ENCODE peak calls at places on chromosomes 4 and X, in five cellular contexts. One of them, this sample, is unnamed.

GRCh38 chr4:21529214-21529613 is 419.4 kb downstream of the KCNIP4 start:
- DNase-seq in CD8-positive, alpha-beta T cell: no peak
- DNase-seq in tibial artery: no peak
- DNase-seq in kidney epithelial cell: no peak
- DNase-seq in left lung: no peak
- DNase-seq in this sample: no peak

GRCh38 chrX:87006561-87006960 is 511.0 kb upstream of the KLHL4 start:
- DNase-seq in CD8-positive, alpha-beta T cell: no peak
- DNase-seq in tibial artery: no peak
- DNase-seq in kidney epithelial cell: no peak
- DNase-seq in left lung: no peak
- DNase-seq in this sample: no peak

GRCh38 chr4:66923081-66923865 is 622.0 kb downstream of the CENPC start:
- DNase-seq in CD8-positive, alpha-beta T cell: no peak
- DNase-seq in tibial artery: no peak
- DNase-seq in kidney epithelial cell: no peak
- DNase-seq in left lung: no peak
- DNase-seq in this sample: no peak

GRCh38 chr4:14695411-14695810 is 306.9 kb upstream of the CPEB2 start:
- DNase-seq in CD8-positive, alpha-beta T cell: no peak
- DNase-seq in tibial artery: no peak
- DNase-seq in kidney epithelial cell: no peak
- DNase-seq in left lung: no peak
- DNase-seq in this sample: no peak

GRCh38 chrX:136752796-136753195 is 27.9 kb downstream of the ARHGEF6 start:
- DNase-seq in CD8-positive, alpha-beta T cell: no peak
- DNase-seq in tibial artery: peak
- DNase-seq in kidney epithelial cell: no peak
- DNase-seq in left lung: no peak
- DNase-seq in this sample: peak

GRCh38 chrX:118219866-118220265 is 103.3 kb upstream of the KLHL13 start:
- DNase-seq in CD8-positive, alpha-beta T cell: no peak
- DNase-seq in tibial artery: no peak
- DNase-seq in kidney epithelial cell: no peak
- DNase-seq in left lung: no peak
- DNase-seq in this sample: no peak

GRCh38 chr4:8403173-8403753 is 37.3 kb downstream of the ACOX3 start:
- DNase-seq in CD8-positive, alpha-beta T cell: peak
- DNase-seq in tibial artery: peak
- DNase-seq in kidney epithelial cell: no peak
- DNase-seq in left lung: peak
- DNase-seq in this sample: no peak

GRCh38 chrX:101617211-101618191 is at the start of gene ARMCX6:
- DNase-seq in CD8-positive, alpha-beta T cell: peak
- DNase-seq in tibial artery: peak
- DNase-seq in kidney epithelial cell: no peak
- DNase-seq in left lung: peak
- DNase-seq in this sample: no peak

GRCh38 chr4:51842167-51842553 is 793 bp upstream of the DCUN1D4 start:
- DNase-seq in CD8-positive, alpha-beta T cell: no peak
- DNase-seq in tibial artery: peak
- DNase-seq in kidney epithelial cell: no peak
- DNase-seq in left lung: no peak
- DNase-seq in this sample: no peak

GRCh38 chr4:184362338-184362737 is 112.0 kb downstream of the IRF2 start:
- DNase-seq in CD8-positive, alpha-beta T cell: no peak
- DNase-seq in tibial artery: no peak
- DNase-seq in kidney epithelial cell: no peak
- DNase-seq in left lung: no peak
- DNase-seq in this sample: no peak

GRCh38 chr4:129899849-129900248 is 803.9 kb downstream of the C4orf33 start:
- DNase-seq in CD8-positive, alpha-beta T cell: no peak
- DNase-seq in tibial artery: no peak
- DNase-seq in kidney epithelial cell: no peak
- DNase-seq in left lung: no peak
- DNase-seq in this sample: no peak

GRCh38 chrX:7546551-7547080 is 296.4 kb upstream of the VCX start:
- DNase-seq in CD8-positive, alpha-beta T cell: no peak
- DNase-seq in tibial artery: no peak
- DNase-seq in kidney epithelial cell: no peak
- DNase-seq in left lung: no peak
- DNase-seq in this sample: no peak

GRCh38 chr4:147481577-147482109 is 746 bp downstream of the EDNRA start:
- DNase-seq in CD8-positive, alpha-beta T cell: no peak
- DNase-seq in tibial artery: no peak
- DNase-seq in kidney epithelial cell: no peak
- DNase-seq in left lung: no peak
- DNase-seq in this sample: no peak

GRCh38 chrX:49153467-49153866 is 9.1 kb upstream of the MAGIX start:
- DNase-seq in CD8-positive, alpha-beta T cell: no peak
- DNase-seq in tibial artery: no peak
- DNase-seq in kidney epithelial cell: no peak
- DNase-seq in left lung: no peak
- DNase-seq in this sample: no peak

GRCh38 chr4:125105561-125105960 is 209.2 kb upstream of the FAT4 start:
- DNase-seq in CD8-positive, alpha-beta T cell: no peak
- DNase-seq in tibial artery: no peak
- DNase-seq in kidney epithelial cell: no peak
- DNase-seq in left lung: no peak
- DNase-seq in this sample: no peak

GRCh38 chr4:5511791-5512190 is 196.6 kb downstream of the EVC2 start:
- DNase-seq in CD8-positive, alpha-beta T cell: no peak
- DNase-seq in tibial artery: no peak
- DNase-seq in kidney epithelial cell: no peak
- DNase-seq in left lung: no peak
- DNase-seq in this sample: no peak

GRCh38 chr4:7422898-7423180 is 11.9 kb downstream of the PSAPL1 start:
- DNase-seq in CD8-positive, alpha-beta T cell: no peak
- DNase-seq in tibial artery: peak
- DNase-seq in kidney epithelial cell: no peak
- DNase-seq in left lung: peak
- DNase-seq in this sample: no peak

GRCh38 chr4:77881460-77882295 is 19.0 kb downstream of the MRPL1 start:
- DNase-seq in CD8-positive, alpha-beta T cell: no peak
- DNase-seq in tibial artery: no peak
- DNase-seq in kidney epithelial cell: no peak
- DNase-seq in left lung: no peak
- DNase-seq in this sample: no peak

GRCh38 chr4:77878176-77878575 is 15.5 kb downstream of the MRPL1 start:
- DNase-seq in CD8-positive, alpha-beta T cell: no peak
- DNase-seq in tibial artery: no peak
- DNase-seq in kidney epithelial cell: no peak
- DNase-seq in left lung: no peak
- DNase-seq in this sample: no peak

GRCh38 chr4:77877771-77878170 is 15.1 kb downstream of the MRPL1 start:
- DNase-seq in CD8-positive, alpha-beta T cell: no peak
- DNase-seq in tibial artery: no peak
- DNase-seq in kidney epithelial cell: no peak
- DNase-seq in left lung: no peak
- DNase-seq in this sample: no peak

GRCh38 chr4:77877167-77877566 is 14.5 kb downstream of the MRPL1 start:
- DNase-seq in CD8-positive, alpha-beta T cell: no peak
- DNase-seq in tibial artery: no peak
- DNase-seq in kidney epithelial cell: no peak
- DNase-seq in left lung: no peak
- DNase-seq in this sample: no peak

DNA sequence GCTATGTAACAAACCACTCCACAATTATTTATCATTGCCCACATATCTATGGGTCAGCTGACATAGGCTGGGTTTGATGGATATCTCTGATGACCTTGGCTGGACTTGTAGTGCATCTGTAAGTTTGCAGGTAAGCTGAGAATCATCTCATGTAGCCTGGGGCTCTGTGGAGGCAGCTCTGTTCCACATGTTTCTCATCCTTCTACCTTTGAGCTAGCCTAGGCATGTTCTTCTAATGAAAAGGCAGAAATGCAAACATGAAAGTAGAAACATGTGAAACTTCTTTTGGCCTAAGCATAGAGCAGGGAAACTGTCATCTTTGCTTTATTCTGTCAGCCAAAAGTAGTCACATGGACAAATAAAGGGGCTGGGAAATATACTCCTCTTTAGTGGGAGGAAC is 18.2 kb downstream of the MRPL1 start:
- DNase-seq in CD8-positive, alpha-beta T cell: no peak
- DNase-seq in tibial artery: no peak
- DNase-seq in kidney epithelial cell: no peak
- DNase-seq in left lung: no peak
- DNase-seq in this sample: no peak
- H3K4me3 ChIP-seq in CD8-positive, alpha-beta T cell: no peak
- H3K4me3 ChIP-seq in tibial artery: no peak
- H3K4me3 ChIP-seq in kidney epithelial cell: no peak
- H3K4me3 ChIP-seq in left lung: no peak
- H3K4me3 ChIP-seq in this sample: no peak

GRCh38 chr4:34720563-34720962 is 1523.8 kb downstream of the ARAP2 start:
- DNase-seq in CD8-positive, alpha-beta T cell: no peak
- DNase-seq in tibial artery: no peak
- DNase-seq in kidney epithelial cell: peak
- DNase-seq in left lung: no peak
- DNase-seq in this sample: no peak
- TF ChIP-seq CTCF in CD8-positive, alpha-beta T cell: no peak
- TF ChIP-seq CTCF in tibial artery: no peak
- TF ChIP-seq CTCF in kidney epithelial cell: peak
- TF ChIP-seq CTCF in left lung: peak
- TF ChIP-seq CTCF in this sample: peak

GRCh38 chr4:68404153-68404552 is 43.1 kb upstream of the TMPRSS11E start:
- DNase-seq in CD8-positive, alpha-beta T cell: no peak
- DNase-seq in tibial artery: no peak
- DNase-seq in kidney epithelial cell: no peak
- DNase-seq in left lung: no peak
- DNase-seq in this sample: no peak
- H3K4me3 ChIP-seq in CD8-positive, alpha-beta T cell: no peak
- H3K4me3 ChIP-seq in tibial artery: no peak
- H3K4me3 ChIP-seq in kidney epithelial cell: no peak
- H3K4me3 ChIP-seq in left lung: no peak
- H3K4me3 ChIP-seq in this sample: no peak

GRCh38 chr4:82382756-82383155 is 9.0 kb upstream of the HNRNPD start:
- DNase-seq in CD8-positive, alpha-beta T cell: no peak
- DNase-seq in tibial artery: no peak
- DNase-seq in kidney epithelial cell: no peak
- DNase-seq in left lung: no peak
- DNase-seq in this sample: no peak

GRCh38 chr4:82388405-82388804 is 14.6 kb upstream of the HNRNPD start:
- DNase-seq in CD8-positive, alpha-beta T cell: no peak
- DNase-seq in tibial artery: no peak
- DNase-seq in kidney epithelial cell: no peak
- DNase-seq in left lung: no peak
- DNase-seq in this sample: no peak
- TF ChIP-seq CTCF in CD8-positive, alpha-beta T cell: no peak
- TF ChIP-seq CTCF in tibial artery: no peak
- TF ChIP-seq CTCF in kidney epithelial cell: no peak
- TF ChIP-seq CTCF in left lung: no peak
- TF ChIP-seq CTCF in this sample: no peak

DNA sequence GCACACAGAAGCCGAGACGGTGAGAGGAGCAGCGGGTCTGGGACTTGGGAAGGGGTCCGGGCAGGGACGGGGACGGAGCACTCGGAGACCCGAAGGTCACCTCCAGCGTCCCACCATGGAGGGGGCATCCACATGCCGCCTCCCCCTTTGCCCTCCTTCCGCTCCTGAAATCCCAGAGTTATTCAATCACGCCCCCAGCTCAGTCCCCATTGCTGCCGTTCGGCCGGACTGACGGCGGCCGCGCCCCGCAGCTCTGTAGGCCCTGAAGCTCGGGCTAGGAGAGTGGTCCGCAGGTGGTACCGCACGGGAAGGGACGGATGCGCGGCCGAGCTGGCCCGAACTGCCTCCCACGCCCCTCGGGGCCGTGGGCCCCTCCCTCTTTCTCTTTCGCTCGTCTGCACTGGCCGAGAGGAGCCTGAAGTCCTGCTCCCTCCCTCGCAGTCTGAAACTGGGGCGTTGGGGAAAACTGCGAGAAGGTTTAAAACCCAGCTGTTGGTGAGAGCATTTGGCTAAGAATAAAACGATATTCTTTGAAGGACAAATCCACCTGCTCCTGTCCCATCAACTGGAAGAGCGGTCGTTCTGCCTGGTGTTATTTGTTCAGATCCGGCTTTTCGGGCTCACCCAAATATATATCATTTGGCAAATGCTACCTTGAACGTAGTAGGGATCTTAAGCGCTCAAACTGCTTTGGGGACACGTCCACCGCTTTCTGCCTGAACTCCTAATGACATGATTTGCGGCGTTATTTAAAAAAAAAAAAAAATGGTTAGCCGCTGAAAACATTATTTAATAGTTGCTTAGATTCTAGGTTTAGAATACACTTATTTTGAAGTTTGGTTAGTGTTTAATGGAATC is 719 bp downstream of the USO1 start:
- DNase-seq in CD8-positive, alpha-beta T cell: peak
- DNase-seq in tibial artery: peak
- DNase-seq in kidney epithelial cell: no peak
- DNase-seq in left lung: peak
- DNase-seq in this sample: peak
- H3K4me3 ChIP-seq in CD8-positive, alpha-beta T cell: peak
- H3K4me3 ChIP-seq in tibial artery: peak
- H3K4me3 ChIP-seq in kidney epithelial cell: peak
- H3K4me3 ChIP-seq in left lung: peak
- H3K4me3 ChIP-seq in this sample: peak

DNA sequence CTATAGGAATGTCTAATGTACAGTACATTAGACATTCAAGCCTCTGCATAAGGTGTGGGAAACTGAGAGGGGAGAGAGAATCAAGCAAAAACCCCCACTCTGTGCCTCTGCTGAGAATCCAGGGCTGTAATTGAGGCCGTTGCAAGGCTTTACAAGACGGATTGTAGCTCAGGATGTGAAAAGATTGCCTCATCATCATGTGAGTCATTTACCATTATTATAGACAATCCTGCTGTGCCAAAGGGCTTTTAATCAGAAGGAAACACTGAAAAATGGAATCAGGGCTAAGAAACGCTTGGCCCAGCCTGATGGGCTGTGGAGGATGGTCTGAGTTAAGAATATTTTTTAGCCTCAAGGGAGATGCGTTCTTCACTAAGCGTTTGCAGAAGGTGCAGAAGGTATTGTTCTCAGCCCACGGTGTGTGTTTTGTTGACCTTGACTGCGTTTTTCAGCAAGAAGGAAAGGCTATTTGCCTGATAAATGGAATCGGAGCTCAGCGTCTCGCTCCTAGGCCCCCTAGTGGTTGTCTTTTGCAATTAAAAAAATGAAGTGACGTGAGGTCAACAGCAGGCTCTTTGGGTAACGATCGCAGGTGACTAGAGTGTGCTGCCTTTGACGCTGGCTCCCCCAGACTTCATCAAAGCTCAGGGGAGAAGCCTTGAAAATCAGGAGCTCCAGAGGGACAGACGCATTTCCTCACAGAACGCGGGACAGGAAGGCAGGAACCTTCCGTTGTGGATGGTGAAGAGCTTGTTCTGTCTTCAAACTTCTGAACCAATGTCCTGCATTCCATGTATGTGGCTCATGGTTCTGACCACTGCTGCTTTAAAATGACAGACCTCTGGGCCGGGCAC is 18.1 kb upstream of the CHRNA9 start:
- DNase-seq in CD8-positive, alpha-beta T cell: peak
- DNase-seq in tibial artery: no peak
- DNase-seq in kidney epithelial cell: peak
- DNase-seq in left lung: peak
- DNase-seq in this sample: peak
- TF ChIP-seq CTCF in CD8-positive, alpha-beta T cell: peak
- TF ChIP-seq CTCF in tibial artery: peak
- TF ChIP-seq CTCF in kidney epithelial cell: peak
- TF ChIP-seq CTCF in left lung: peak
- TF ChIP-seq CTCF in this sample: peak

GRCh38 chr4:154490589-154491340 is 834 bp downstream of the DCHS2 start:
- DNase-seq in CD8-positive, alpha-beta T cell: no peak
- DNase-seq in tibial artery: no peak
- DNase-seq in kidney epithelial cell: no peak
- DNase-seq in left lung: no peak
- DNase-seq in this sample: no peak
- H3K4me3 ChIP-seq in CD8-positive, alpha-beta T cell: peak
- H3K4me3 ChIP-seq in tibial artery: peak
- H3K4me3 ChIP-seq in kidney epithelial cell: peak
- H3K4me3 ChIP-seq in left lung: peak
- H3K4me3 ChIP-seq in this sample: peak

GRCh38 chr4:162959056-162959455 is 207.6 kb downstream of the NAF1 start:
- DNase-seq in CD8-positive, alpha-beta T cell: no peak
- DNase-seq in tibial artery: no peak
- DNase-seq in kidney epithelial cell: no peak
- DNase-seq in left lung: no peak
- DNase-seq in this sample: no peak
- TF ChIP-seq CTCF in CD8-positive, alpha-beta T cell: no peak
- TF ChIP-seq CTCF in tibial artery: no peak
- TF ChIP-seq CTCF in kidney epithelial cell: peak
- TF ChIP-seq CTCF in left lung: no peak
- TF ChIP-seq CTCF in this sample: peak